ENCODE peak calls at places on chromosomes 5 and 9, in four cellular contexts. P, S, D and G are unnamed samples.

GRCh38 chr9:137195525-137196220 is 4.9 kb downstream of the TPRN start:
- DNase-seq in P (no peak), S (no peak), D (no peak), G (no peak)

GRCh38 chr9:33687779-33688178 is 107.6 kb upstream of the PRSS3 start:
- DNase-seq in P (peak; percentile 75), S (no peak), D (no peak), G (no peak)

GRCh38 chr9:79709945-79710674 is 138.3 kb downstream of the TLE4 start:
- DNase-seq in P (no peak), S (no peak), D (no peak), G (no peak)

GRCh38 chr5:154474957-154475334 is 3.1 kb downstream of the HAND1 start:
- DNase-seq in P (no peak), S (no peak), D (no peak), G (no peak)

GRCh38 chr5:111075520-111075919 is 4.0 kb downstream of the TSLP start:
- DNase-seq in P (no peak), S (no peak), D (no peak), G (no peak)

GRCh38 chr5:96734871-96735325 is 72.7 kb downstream of the CAST start:
- DNase-seq in P (no peak), S (no peak), D (no peak), G (no peak)

GRCh38 chr5:164119806-164120440 is 614.5 kb downstream of the MAT2B start:
- DNase-seq in P (peak; percentile 21), S (no peak), D (no peak), G (no peak)

GRCh38 chr5:23223846-23224245 is 283.6 kb upstream of the PRDM9 start:
- DNase-seq in P (no peak), S (no peak), D (no peak), G (no peak)

GRCh38 chr9:12817702-12818101 is 42.9 kb downstream of the LURAP1L start:
- DNase-seq in P (no peak), S (no peak), D (no peak), G (no peak)

GRCh38 chr9:81080900-81081299 is 608.4 kb downstream of the TLE1 start:
- DNase-seq in P (no peak), S (no peak), D (no peak), G (no peak)

GRCh38 chr9:6113312-6113711 is 97.9 kb upstream of the RANBP6 start:
- DNase-seq in P (no peak), S (no peak), D (no peak), G (no peak)

GRCh38 chr5:173237821-173238220 is 2.8 kb upstream of the NKX2-5 start:
- DNase-seq in P (no peak), S (no peak), D (no peak), G (no peak)